ENCODE peak calls at places on chromosomes 5 and 9, in five cellular contexts. U is kidney, J is choroid plexus epithelial cell, Y is fibroblast of pulmonary artery, D is mucosa of descending colon. X is an unnamed sample.

GRCh38 chr5:114360816-114361723 is 800 bp upstream of the KCNN2 start:
- DNase-seq in D (peak), J (no peak), Y (no peak), U (peak), X (no peak)

GRCh38 chr5:81717815-81718214 is 33.1 kb downstream of the SSBP2 start:
- DNase-seq in U (no peak), Y (no peak), J (peak), D (no peak), X (no peak)

GRCh38 chr5:109939109-109939682 is 249.5 kb downstream of the MAN2A1 start:
- DNase-seq in U (no peak), J (peak), D (no peak), Y (peak), X (peak)

GRCh38 chr9:87708989-87709706 is 16.8 kb upstream of the CTSL start:
- DNase-seq in D (no peak), Y (no peak), U (no peak), J (no peak), X (no peak)

GRCh38 chr9:1639166-1639565 is 376.0 kb upstream of the SMARCA2 start:
- DNase-seq in D (no peak), Y (no peak), U (no peak), J (no peak), X (peak)

GRCh38 chr5:143002459-143003327 is 232.5 kb downstream of the ARHGAP26 start:
- DNase-seq in Y (peak), J (peak), D (peak), U (no peak), X (peak)

GRCh38 chr9:127531676-127532075 is 80.4 kb downstream of the LRSAM1 start:
- DNase-seq in J (no peak), U (no peak), Y (no peak), D (no peak), X (no peak)

GRCh38 chr5:108801776-108802175 is 54.1 kb downstream of the FER start:
- DNase-seq in U (no peak), Y (peak), D (no peak), J (peak), X (peak)

GRCh38 chr9:132794730-132795380 is 83.2 kb downstream of the AK8 start:
- DNase-seq in U (no peak), D (peak), J (no peak), Y (no peak), X (peak)

GRCh38 chr9:36208521-36209253 is 18.0 kb downstream of the CLTA start:
- DNase-seq in U (no peak), J (no peak), Y (no peak), D (no peak), X (no peak)

GRCh38 chr9:110748251-110748893 is 79.8 kb downstream of the MUSK start:
- DNase-seq in U (no peak), J (no peak), Y (no peak), D (no peak), X (peak)

GRCh38 chr5:126054593-126055347 is 368.4 kb upstream of the GRAMD2B start:
- DNase-seq in U (no peak), Y (no peak), J (no peak), D (no peak), X (no peak)

DNA sequence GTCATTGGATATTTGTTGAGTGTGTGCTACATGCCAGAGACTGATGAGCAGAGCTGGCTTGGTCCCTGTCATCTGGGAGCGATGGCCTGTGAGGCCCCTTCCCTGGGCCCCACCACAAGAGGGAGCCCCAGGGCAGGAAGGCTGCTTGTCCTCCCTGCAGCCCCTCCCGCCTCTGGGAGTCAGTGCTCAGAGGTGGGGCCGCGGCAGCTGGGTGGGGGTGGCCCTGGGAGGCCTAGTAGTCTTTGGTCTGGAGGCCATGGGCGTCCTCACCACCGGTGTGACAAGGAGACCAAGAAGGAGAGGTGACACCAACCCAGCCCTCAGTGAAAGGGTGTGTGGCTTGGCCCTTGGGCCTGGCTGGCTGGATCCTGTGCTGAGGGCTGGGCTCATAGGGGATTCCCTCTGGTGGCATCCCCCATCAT is 166.4 kb downstream of the GAPVD1 start:
- DNase-seq in D (no peak), U (peak), J (peak), Y (peak), X (peak)
- TF ChIP-seq CTCF in D (no peak), U (peak), J (peak), Y (peak), X (peak)

DNA sequence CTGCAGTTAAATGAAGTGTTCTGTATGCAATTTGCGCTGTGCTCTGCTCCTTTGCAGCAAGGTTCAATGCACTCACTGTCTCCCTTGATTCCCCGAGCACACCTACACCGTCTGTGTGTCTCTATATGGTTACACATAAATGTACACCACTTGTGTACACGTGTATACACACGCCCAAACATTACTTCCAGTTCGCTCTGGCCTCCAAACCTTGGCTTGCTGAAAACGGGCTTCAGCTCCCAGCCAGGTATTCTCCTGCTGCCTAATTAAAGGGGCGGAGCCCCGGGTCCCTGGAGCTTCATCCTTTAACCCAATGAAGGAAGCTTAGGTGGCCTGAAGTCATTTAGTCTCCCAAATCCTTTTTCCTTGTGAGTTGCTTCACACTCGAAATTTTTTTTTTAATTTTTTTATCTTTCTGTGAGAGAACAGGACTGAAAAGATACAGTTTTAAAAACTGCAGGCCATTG is 4.6 kb downstream of the ISL1 start:
- DNase-seq in J (no peak), U (no peak), D (no peak), Y (no peak), X (peak)
- H3K4me3 ChIP-seq in J (no peak), U (no peak), D (no peak), Y (no peak), X (peak)

GRCh38 chr9:9387511-9388115 is 1225.2 kb downstream of the PTPRD start:
- DNase-seq in D (no peak), U (no peak), Y (no peak), J (no peak), X (no peak)
- TF ChIP-seq CTCF in D (no peak), U (no peak), Y (no peak), J (no peak), X (no peak)

GRCh38 chr5:2780421-2781171 is 29.1 kb upstream of the IRX2 start:
- DNase-seq in J (no peak), D (no peak), Y (no peak), U (peak), X (peak)

GRCh38 chr5:2773327-2773726 is 21.9 kb upstream of the IRX2 start:
- DNase-seq in Y (no peak), J (no peak), U (no peak), D (no peak), X (no peak)

GRCh38 chr5:2779459-2779858 is 28.0 kb upstream of the IRX2 start:
- DNase-seq in U (no peak), D (no peak), J (no peak), Y (no peak), X (peak)

DNA sequence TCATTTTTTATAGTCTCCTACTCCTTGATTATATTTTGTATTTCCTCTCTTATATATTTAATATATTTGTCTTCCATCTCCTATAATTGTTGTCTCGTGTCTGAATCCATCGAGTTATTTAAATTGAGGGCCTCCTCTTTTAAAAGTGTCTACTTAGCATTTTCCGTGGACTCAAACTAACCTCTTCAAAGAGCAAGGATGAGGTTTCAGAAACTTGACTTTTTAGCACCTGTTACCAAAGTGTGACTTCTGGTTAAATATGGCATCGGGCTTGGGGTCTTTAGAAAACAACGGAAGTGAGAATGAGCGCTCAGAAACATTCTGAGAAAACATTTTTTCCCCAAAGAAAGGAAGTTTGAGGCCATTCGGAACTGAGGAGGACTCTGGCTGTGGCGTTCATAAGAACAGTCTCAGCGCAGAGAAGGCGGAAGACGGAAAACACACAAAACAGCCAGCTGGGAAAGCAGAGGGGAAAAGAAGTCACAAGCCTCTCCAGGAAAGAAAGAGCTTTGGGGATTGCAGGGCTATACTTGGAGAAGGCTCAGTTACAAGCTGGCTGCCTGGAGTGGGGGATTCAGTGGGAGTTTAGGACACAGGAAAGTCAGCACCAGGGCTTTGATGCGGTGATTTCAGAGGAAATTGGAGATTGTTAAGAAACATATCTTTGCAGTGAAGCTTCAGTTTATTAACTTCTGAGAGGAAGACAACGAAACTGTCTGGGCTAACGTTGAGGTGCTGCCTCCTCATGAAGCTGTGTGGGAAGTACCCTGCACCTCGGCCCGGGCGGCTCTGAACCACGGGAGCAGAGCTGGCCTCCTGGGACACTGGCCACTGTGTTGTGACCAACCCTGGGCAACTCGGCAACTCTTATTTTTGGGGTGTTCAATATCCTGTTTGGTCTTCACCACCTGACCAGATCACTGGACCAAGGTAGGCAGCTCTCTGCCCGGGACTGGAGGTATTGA is 25.1 kb upstream of the IRX2 start:
- DNase-seq in Y (no peak), J (no peak), D (no peak), U (no peak), X (no peak)
- H3K4me3 ChIP-seq in Y (no peak), J (no peak), D (no peak), U (no peak), X (no peak)

DNA sequence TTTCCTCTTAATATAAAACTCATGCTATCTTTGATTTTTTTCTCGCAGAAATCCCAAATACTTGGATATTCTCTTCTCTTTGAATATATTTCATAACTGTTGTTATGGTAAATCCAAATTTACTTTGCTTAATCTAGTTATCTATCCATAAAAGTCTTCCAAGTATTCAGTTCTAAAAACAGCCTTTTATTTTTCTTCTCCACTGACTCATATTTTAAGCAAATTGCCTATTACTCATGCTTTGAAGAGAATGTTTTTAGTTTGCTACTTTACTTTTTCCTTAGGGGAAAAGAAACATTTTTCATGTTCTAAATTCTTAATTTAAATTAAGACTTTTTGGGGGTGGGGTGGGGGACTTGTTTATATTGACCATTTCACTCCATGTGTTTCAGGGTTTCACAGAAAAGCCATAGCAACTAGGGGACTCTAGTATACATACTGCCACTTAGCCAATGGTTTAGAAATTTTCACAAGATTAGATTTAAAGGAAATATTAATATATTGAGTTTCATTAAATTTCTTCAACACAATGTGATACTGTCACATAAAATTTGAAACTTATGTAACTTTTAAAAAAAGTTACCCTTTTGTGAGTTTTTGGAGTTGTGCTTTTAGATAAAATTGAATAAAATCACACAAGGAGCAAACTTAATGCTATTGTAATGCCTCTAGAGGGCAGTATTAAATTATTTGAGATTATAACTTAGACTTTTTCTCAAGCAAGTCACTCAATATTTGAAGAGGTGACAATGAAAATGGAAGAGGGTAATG is 545.8 kb upstream of the ARRDC3 start:
- DNase-seq in D (no peak), U (no peak), J (peak), Y (peak), X (peak)
- TF ChIP-seq CTCF in D (no peak), U (peak), J (peak), Y (peak), X (peak)

GRCh38 chr5:128081111-128081865 is 2.3 kb upstream of the SLC12A2 start:
- DNase-seq in U (no peak), D (no peak), J (peak), Y (peak), X (peak)
- H3K4me3 ChIP-seq in U (no peak), D (no peak), J (peak), Y (peak), X (peak)

GRCh38 chr5:957730-958485 is 50.7 kb upstream of the NKD2 start:
- DNase-seq in U (peak), J (no peak), Y (no peak), D (no peak), X (no peak)

GRCh38 chr5:959581-960531 is 48.7 kb upstream of the NKD2 start:
- DNase-seq in D (no peak), Y (no peak), J (no peak), U (peak), X (no peak)

GRCh38 chr5:958701-959571 is 49.7 kb upstream of the NKD2 start:
- DNase-seq in D (no peak), Y (peak), J (no peak), U (peak), X (no peak)

GRCh38 chr5:956178-956761 is 52.3 kb upstream of the NKD2 start:
- DNase-seq in J (no peak), U (peak), Y (no peak), D (no peak), X (no peak)

GRCh38 chr5:956941-957729 is 51.5 kb upstream of the NKD2 start:
- DNase-seq in Y (peak), D (peak), J (peak), U (peak), X (no peak)
- TF ChIP-seq CTCF in Y (peak), D (no peak), J (peak), U (no peak), X (no peak)

GRCh38 chr9:70261131-70261870 is 2.5 kb downstream of the SMC5 start:
- DNase-seq in D (no peak), J (peak), U (no peak), Y (no peak), X (peak)
- H3K4me3 ChIP-seq in D (no peak), J (no peak), U (no peak), Y (no peak), X (no peak)

GRCh38 chr5:95907740-95908706 is 53.6 kb downstream of the ELL2 start:
- DNase-seq in Y (no peak), J (no peak), U (no peak), D (no peak), X (no peak)
- TF ChIP-seq CTCF in Y (no peak), J (no peak), U (no peak), D (no peak), X (no peak)

GRCh38 chr5:66989286-66989685 is 207.3 kb downstream of the CD180 start:
- DNase-seq in D (no peak), U (no peak), J (peak), Y (no peak), X (peak)
- H3K4me3 ChIP-seq in D (no peak), U (no peak), J (no peak), Y (no peak), X (no peak)